ENCODE peak calls at places on chromosomes 2 and 18, in seven cellular contexts. B is HepG2, Y is HCT116, C is SK-N-SH, G is K562, R is H1, K is GM12878. P is an unnamed sample.
A peak's percentile ranks its signal among the peaks of the same experiment; 100 is the strongest.

GRCh38 chr2:3575534-3576324 is 669 bp downstream of the RPS7 start:
- DNase-seq in C (peak; percentile 55), K (no peak), R (no peak), B (no peak), Y (no peak), G (peak; percentile 44), P (peak; percentile 27)

GRCh38 chr18:2656237-2657042 is 914 bp downstream of the SMCHD1 start:
- DNase-seq in G (peak; percentile 69), C (peak; percentile 72), R (no peak), Y (no peak), K (no peak), B (peak; percentile 15), P (peak; percentile 56)

GRCh38 chr2:166784296-166784946 is 103.9 kb upstream of the XIRP2 start:
- DNase-seq in C (no peak), K (no peak), Y (no peak), G (no peak), B (peak; percentile 62), R (no peak), P (no peak)

GRCh38 chr18:56975276-56975675 is 171.6 kb upstream of the BOD1L2 start:
- DNase-seq in B (no peak), Y (no peak), C (no peak), G (no peak), R (no peak), K (no peak), P (no peak)

GRCh38 chr2:185978634-185979405 is 240.2 kb downstream of the FSIP2 start:
- DNase-seq in K (no peak), Y (peak; percentile 35), R (no peak), C (peak; percentile 6), B (no peak), G (no peak), P (no peak)

GRCh38 chr2:48888096-48888495 is 132.6 kb upstream of the LHCGR start:
- DNase-seq in K (no peak), C (no peak), R (no peak), Y (no peak), G (no peak), B (no peak), P (no peak)

GRCh38 chr2:18988557-18989232 is 369.7 kb downstream of the OSR1 start:
- DNase-seq in Y (no peak), K (no peak), C (no peak), B (no peak), R (no peak), G (no peak), P (no peak)

GRCh38 chr2:144382848-144383247 is 137.1 kb downstream of the ZEB2 start:
- DNase-seq in K (peak; percentile 80), G (no peak), R (no peak), B (no peak), Y (no peak), C (no peak), P (no peak)

GRCh38 chr2:147789720-147790119 is 55.1 kb upstream of the ACVR2A start:
- DNase-seq in K (no peak), R (no peak), G (no peak), B (no peak), Y (no peak), C (no peak), P (no peak)

GRCh38 chr2:180707867-180708205 is 272.6 kb upstream of the UBE2E3 start:
- DNase-seq in G (peak; percentile 46), K (no peak), Y (peak; percentile 16), C (no peak), R (no peak), B (peak; percentile 4), P (peak; percentile 26)

GRCh38 chr2:234950730-234951385 is 959 bp upstream of the SH3BP4 start:
- DNase-seq in G (no peak), R (no peak), B (no peak), Y (no peak), C (no peak), K (no peak), P (peak; percentile 24)

GRCh38 chr2:40625849-40626248 is 174.0 kb upstream of the SLC8A1 start:
- DNase-seq in C (no peak), Y (no peak), B (no peak), G (no peak), K (no peak), R (no peak), P (peak; percentile 23)

GRCh38 chr2:190404487-190404886 is 3.7 kb upstream of the MFSD6 start:
- DNase-seq in R (no peak), Y (peak; percentile 32), G (peak; percentile 82), C (no peak), K (no peak), B (no peak), P (no peak)

GRCh38 chr2:82998770-82999169 is 1460.3 kb downstream of the SUCLG1 start:
- DNase-seq in R (no peak), B (no peak), C (no peak), Y (no peak), K (no peak), G (no peak), P (peak; percentile 3)

GRCh38 chr2:61247204-61247812 is 85.3 kb downstream of the C2orf74 start:
- DNase-seq in G (no peak), Y (no peak), B (no peak), R (no peak), C (no peak), K (no peak), P (no peak)

GRCh38 chr2:160242863-160243552 is 42.9 kb upstream of the ITGB6 start:
- DNase-seq in K (no peak), R (no peak), Y (no peak), G (no peak), C (no peak), B (no peak), P (no peak)

GRCh38 chr2:55887351-55887750 is 36.2 kb downstream of the EFEMP1 start:
- DNase-seq in K (no peak), B (no peak), Y (no peak), G (no peak), R (no peak), C (no peak), P (no peak)

GRCh38 chr2:17518212-17519154 is at the start of gene RAD51AP2:
- DNase-seq in C (peak; percentile 92), G (peak; percentile 91), R (no peak), K (peak; percentile 40), Y (peak; percentile 75), B (peak; percentile 60), P (peak; percentile 55)

GRCh38 chr2:128564131-128564530 is 245.5 kb upstream of the HS6ST1 start:
- DNase-seq in C (no peak), G (no peak), B (no peak), Y (no peak), K (no peak), R (no peak), P (no peak)

GRCh38 chr18:76823574-76823973 is 1.2 kb downstream of the ZNF236 start:
- DNase-seq in R (no peak), G (peak; percentile 67), K (no peak), C (peak; percentile 44), Y (no peak), B (no peak), P (no peak)

GRCh38 chr2:180573951-180574350 is 406.5 kb upstream of the UBE2E3 start:
- DNase-seq in B (no peak), K (no peak), Y (peak; percentile 72), G (no peak), R (no peak), C (no peak), P (no peak)

GRCh38 chr2:74514368-74515270 is at the start of gene TLX2:
- DNase-seq in G (no peak), K (no peak), C (peak; percentile 96), R (no peak), Y (no peak), B (no peak), P (no peak)
- H3K27me3 ChIP-seq in G (no peaks in the 10 kb centered on the region), K (peaks cover 31% of the 10 kb centered on the region), C (no peaks in the 10 kb centered on the region), R (peaks cover 100% of the 10 kb centered on the region), Y (no peaks in the 10 kb centered on the region), B (no peaks in the 10 kb centered on the region), P (peaks cover 98% of the 10 kb centered on the region)

DNA sequence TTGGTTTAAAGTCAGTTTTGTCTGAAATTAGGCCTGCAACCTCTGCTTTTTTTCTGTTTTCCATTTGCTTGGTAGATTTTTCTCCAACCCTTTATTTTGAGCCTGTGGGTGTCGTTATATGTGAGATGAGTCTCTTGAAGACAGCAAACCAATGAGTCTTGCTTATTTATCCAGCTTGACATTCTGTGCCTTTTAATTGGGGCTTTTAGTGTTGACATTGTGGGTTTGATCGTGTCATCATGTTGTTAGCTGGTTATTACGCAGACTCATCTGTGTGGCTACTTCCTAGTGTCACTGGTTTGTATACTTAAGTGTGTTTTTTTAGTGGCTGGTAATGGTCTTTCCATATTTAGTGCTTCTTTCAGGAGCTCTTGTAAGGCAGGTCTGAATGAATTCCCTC is 18.8 kb downstream of the TMEM87B start:
- DNase-seq in G (no peak), B (no peak), K (no peak), C (no peak), R (no peak), Y (no peak), P (peak; percentile 30)
- TF ChIP-seq POLR2AphosphoS5 in G (no peak), B (no peak), K (no peak), C (no peak), R (no peak), Y (no peak), P (no peak)

GRCh38 chr2:151063271-151063670 is 198.4 kb downstream of the RBM43 start:
- DNase-seq in C (peak; percentile 49), B (no peak), G (no peak), K (no peak), R (no peak), Y (no peak), P (peak; percentile 62)
- H3K9ac ChIP-seq in C (peak overlapping the region; percentile 6), B (no peak overlapping the region), G (no peak overlapping the region), K (no peak overlapping the region), R (no peak overlapping the region), Y (no peak overlapping the region), P (no peak overlapping the region)

GRCh38 chr2:236236559-236237450 is 27.4 kb downstream of the ASB18 start:
- DNase-seq in K (no peak), Y (no peak), R (no peak), B (no peak), G (no peak), C (peak; percentile 55), P (peak; percentile 21)

GRCh38 chr2:236239276-236240065 is 24.7 kb downstream of the ASB18 start:
- DNase-seq in C (no peak), G (no peak), B (no peak), R (no peak), Y (no peak), K (no peak), P (no peak)

GRCh38 chr2:236238756-236239155 is 25.4 kb downstream of the ASB18 start:
- DNase-seq in C (no peak), B (no peak), K (no peak), Y (no peak), G (no peak), R (no peak), P (no peak)

GRCh38 chr2:236240228-236240990 is 23.8 kb downstream of the ASB18 start:
- DNase-seq in K (no peak), B (no peak), G (no peak), Y (no peak), R (no peak), C (no peak), P (no peak)

DNA sequence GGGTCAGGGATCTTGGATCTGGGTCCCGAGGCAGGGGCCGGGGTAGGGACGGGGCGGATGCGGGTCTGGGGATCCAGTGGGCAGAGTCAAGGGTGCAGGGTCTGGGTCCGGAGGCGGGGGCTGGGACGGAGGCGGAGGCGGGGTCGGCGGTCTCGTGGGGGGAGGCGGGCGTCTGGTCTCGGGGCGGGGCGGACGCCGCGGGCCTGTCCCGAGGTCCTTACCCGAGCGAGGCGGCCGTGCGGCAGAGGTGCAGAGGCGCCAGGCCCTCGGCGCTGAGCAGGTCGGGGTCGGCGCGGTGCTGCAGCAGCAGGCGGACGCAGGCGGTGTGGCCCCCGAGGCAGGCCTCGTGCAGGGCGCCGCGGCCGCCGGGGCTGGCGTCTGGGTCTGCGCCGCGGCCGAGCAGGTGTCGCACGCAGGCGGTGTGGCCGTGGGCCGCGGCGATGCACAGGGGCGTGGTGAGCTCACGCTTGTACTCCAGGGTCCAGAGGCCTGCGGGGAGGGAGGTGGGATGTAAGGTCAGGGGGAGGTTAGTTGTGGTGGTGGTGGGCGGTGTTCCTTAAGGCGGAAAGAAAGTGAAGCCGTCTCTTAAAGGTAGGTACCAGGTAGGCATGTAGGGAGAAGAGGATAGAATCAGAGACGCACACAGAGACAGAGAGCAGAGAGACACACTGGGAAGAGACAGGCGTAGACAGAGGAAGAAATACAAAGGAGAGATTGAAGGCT is 26.6 kb downstream of the ASB18 start:
- DNase-seq in B (no peak), R (no peak), K (no peak), Y (no peak), G (no peak), C (peak; percentile 64), P (no peak)
- H3K27me3 ChIP-seq in B (peaks cover 13% of the 10 kb centered on the region), R (peaks cover 39% of the 10 kb centered on the region), K (peaks cover 4% of the 10 kb centered on the region), Y (no peaks in the 10 kb centered on the region), G (peaks cover 41% of the 10 kb centered on the region), C (peaks cover 16% of the 10 kb centered on the region), P (peaks cover 26% of the 10 kb centered on the region)